ENCODE peak calls at places on chromosomes 7 and 10, in ten cellular contexts. T is stromal cell of bone marrow; A is substantia nigra; D is AG08395; K is choroid plexus epithelial cell; W is SJSA1; U is RPMI7951; R is NCI-H2171 treated with DMSO at 0.1 percent for 48 hours; Q is stimulated activated CD8-positive, alpha-beta memory T cell treated with anti-CD3 and anti-CD28 coated beads, Interleukin-15, amount 100 ng/mL, for 4 hours; H is activated naive CD8-positive, alpha-beta T cell treated with anti-CD3 and anti-CD28 coated beads, Interleukin-2, amount 50 U/mL, for 24 hours. C is an unnamed sample.

GRCh38 chr10:109972372-109973001 is 35.3 kb upstream of the ADD3 start:
- DNase-seq in U (no peak), A (no peak), H (no peak), K (no peak), D (no peak), R (no peak), T (no peak), Q (no peak), W (no peak), C (no peak)

GRCh38 chr7:66957595-66958290 is 36.7 kb downstream of the TMEM248 start:
- DNase-seq in R (no peak), H (no peak), D (no peak), A (no peak), U (no peak), W (no peak), T (no peak), Q (no peak), K (no peak), C (no peak)

GRCh38 chr7:98808751-98809460 is 60.9 kb downstream of the TMEM130 start:
- DNase-seq in R (peak; percentile 27), W (peak; percentile 77), Q (no peak), H (no peak), T (no peak), A (no peak), K (no peak), U (no peak), D (no peak), C (no peak)

GRCh38 chr7:14905764-14906163 is 3.2 kb upstream of the DGKB start:
- DNase-seq in D (no peak), H (no peak), W (no peak), Q (no peak), R (no peak), K (no peak), A (no peak), U (no peak), T (no peak), C (no peak)

GRCh38 chr7:47405921-47406765 is 175.8 kb downstream of the TNS3 start:
- DNase-seq in H (no peak), Q (no peak), D (peak; percentile 72), W (peak; percentile 78), A (no peak), K (peak; percentile 51), T (no peak), U (peak; percentile 88), R (peak; percentile 43), C (peak; percentile 10)

GRCh38 chr7:81618400-81619014 is 151.3 kb downstream of the HGF start:
- DNase-seq in A (no peak), W (peak; percentile 80), H (no peak), T (peak; percentile 92), Q (no peak), D (peak; percentile 64), K (peak; percentile 96), R (no peak), U (peak; percentile 93), C (no peak)

GRCh38 chr10:61354538-61354937 is 98.6 kb downstream of the TMEM26 start:
- DNase-seq in H (no peak), A (no peak), D (no peak), T (no peak), U (no peak), K (no peak), Q (no peak), W (no peak), R (peak; percentile 5), C (no peak)

GRCh38 chr7:133693281-133693680 is 433.9 kb upstream of the LRGUK start:
- DNase-seq in R (no peak), H (no peak), T (no peak), D (no peak), Q (no peak), A (no peak), U (no peak), K (no peak), W (no peak), C (no peak)

GRCh38 chr7:2811476-2812118 is 32.5 kb downstream of the GNA12 start:
- DNase-seq in U (no peak), Q (no peak), W (no peak), A (no peak), H (no peak), D (no peak), R (no peak), T (peak; percentile 45), K (peak; percentile 75), C (no peak)

GRCh38 chr7:37256631-37257030 is 192.0 kb downstream of the ELMO1 start:
- DNase-seq in U (no peak), R (no peak), H (no peak), T (no peak), Q (no peak), K (no peak), D (no peak), A (no peak), W (no peak), C (no peak)

GRCh38 chr10:62554632-62555199 is 180.5 kb downstream of the ZNF365 start:
- DNase-seq in W (no peak), A (peak; percentile 13), R (peak; percentile 72), U (peak; percentile 81), D (peak; percentile 62), T (peak; percentile 52), Q (no peak), H (no peak), K (peak; percentile 85), C (no peak)

GRCh38 chr10:80462277-80462985 is 8.3 kb downstream of the TSPAN14 start:
- DNase-seq in A (no peak), D (peak; percentile 37), T (no peak), H (no peak), Q (no peak), K (peak; percentile 62), U (peak; percentile 51), R (no peak), W (no peak), C (no peak)

GRCh38 chr10:11782793-11783557 is 40.2 kb upstream of the PROSER2 start:
- DNase-seq in D (peak; percentile 69), A (no peak), T (peak; percentile 33), H (no peak), R (peak; percentile 40), K (peak; percentile 78), W (no peak), Q (no peak), U (peak; percentile 54), C (no peak)